ENCODE peak calls at places on chromosomes 11 and 22, in six cellular contexts. I, F, L, P, A and U are unnamed samples.

GRCh38 chr11:18720086-18720810 is 5.7 kb downstream of the IGSF22 start:
- DNase-seq in I (no peak), F (no peak), L (peak), P (peak), A (no peak), U (no peak)

GRCh38 chr22:24072361-24072760 is 61.3 kb downstream of the CABIN1 start:
- DNase-seq in I (no peak), F (no peak), L (no peak), P (no peak), A (no peak), U (no peak)

GRCh38 chr11:74932169-74932568 is 16.7 kb downstream of the XRRA1 start:
- DNase-seq in I (no peak), F (no peak), L (peak), P (peak), A (no peak), U (no peak)

GRCh38 chr11:67468509-67468834 is 579 bp downstream of the TMEM134 start:
- DNase-seq in I (no peak), F (no peak), L (no peak), P (no peak), A (no peak), U (peak)

GRCh38 chr22:39428597-39429071 is 28.2 kb upstream of the MGAT3 start:
- DNase-seq in I (no peak), F (no peak), L (no peak), P (no peak), A (no peak), U (no peak)

GRCh38 chr11:94046796-94047195 is 25.6 kb downstream of the HEPHL1 start:
- DNase-seq in I (no peak), F (no peak), L (no peak), P (no peak), A (no peak), U (no peak)

GRCh38 chr11:60363542-60364525 is 14.5 kb upstream of the MS4A7 start:
- DNase-seq in I (peak), F (no peak), L (peak), P (peak), A (peak), U (peak)

GRCh38 chr22:17578129-17578754 is 14.9 kb downstream of the SLC25A18 start:
- DNase-seq in I (no peak), F (no peak), L (peak), P (peak), A (no peak), U (no peak)

GRCh38 chr11:34395916-34396555 is 38.2 kb upstream of the ABTB2 start:
- DNase-seq in I (no peak), F (no peak), L (no peak), P (peak), A (no peak), U (no peak)

GRCh38 chr11:134257101-134257500 is 3.7 kb downstream of the ACAD8 start:
- DNase-seq in I (no peak), F (no peak), L (no peak), P (no peak), A (no peak), U (no peak)

GRCh38 chr11:65498042-65498726 is 661 bp upstream of the MALAT1 start:
- DNase-seq in I (peak), F (no peak), L (peak), P (peak), A (peak), U (no peak)

GRCh38 chr22:46390652-46391301 is 55.3 kb downstream of the TRMU start:
- DNase-seq in I (no peak), F (no peak), L (peak), P (peak), A (no peak), U (no peak)

GRCh38 chr11:47899801-47900200 is 51.7 kb upstream of the NUP160 start:
- DNase-seq in I (no peak), F (no peak), L (no peak), P (no peak), A (no peak), U (peak)

GRCh38 chr11:132744771-132745170 is 787.5 kb downstream of the OPCML start:
- DNase-seq in I (no peak), F (no peak), L (peak), P (peak), A (no peak), U (no peak)

GRCh38 chr11:35138058-35138457 is 913 bp upstream of the CD44 start:
- DNase-seq in I (no peak), F (no peak), L (no peak), P (no peak), A (no peak), U (no peak)

GRCh38 chr11:95147364-95147905 is 57.8 kb downstream of the ENDOD1 start:
- DNase-seq in I (no peak), F (no peak), L (peak), P (peak), A (no peak), U (no peak)

GRCh38 chr22:17924735-17925727 is 99.3 kb downstream of the MICAL3 start:
- DNase-seq in I (no peak), F (no peak), L (peak), P (no peak), A (no peak), U (no peak)

GRCh38 chr11:10302744-10303557 is 1.9 kb upstream of the ADM start:
- DNase-seq in I (peak), F (peak), L (peak), P (peak), A (peak), U (peak)

GRCh38 chr11:61567286-61568061 is 13.4 kb downstream of the SYT7 start:
- DNase-seq in I (peak), F (peak), L (peak), P (peak), A (peak), U (peak)

GRCh38 chr11:117613521-117613920 is 183.5 kb downstream of the DSCAML1 start:
- DNase-seq in I (no peak), F (no peak), L (no peak), P (no peak), A (no peak), U (no peak)

GRCh38 chr22:43919106-43919965 is 4.3 kb upstream of the PNPLA3 start:
- DNase-seq in I (no peak), F (no peak), L (no peak), P (peak), A (no peak), U (no peak)

GRCh38 chr11:77137421-77137820 is 9.4 kb downstream of the MYO7A start:
- DNase-seq in I (no peak), F (no peak), L (no peak), P (no peak), A (no peak), U (no peak)

GRCh38 chr11:1041471-1041870 is 5.0 kb upstream of the MUC6 start:
- DNase-seq in I (no peak), F (no peak), L (no peak), P (no peak), A (no peak), U (no peak)

GRCh38 chr22:19038728-19039447 is 83.3 kb downstream of the DGCR2 start:
- DNase-seq in I (no peak), F (no peak), L (no peak), P (no peak), A (no peak), U (no peak)

GRCh38 chr11:21988477-21988876 is 204.4 kb upstream of the ANO5 start:
- DNase-seq in I (no peak), F (no peak), L (no peak), P (no peak), A (no peak), U (no peak)

GRCh38 chr22:49119551-49119952 is 708.1 kb downstream of the BRD1 start:
- DNase-seq in I (no peak), F (no peak), L (no peak), P (no peak), A (no peak), U (no peak)

GRCh38 chr11:128492903-128493569 is 94.3 kb downstream of the ETS1 start:
- DNase-seq in I (no peak), F (no peak), L (no peak), P (peak), A (no peak), U (no peak)

GRCh38 chr11:44885919-44886318 is 64.8 kb downstream of the TP53I11 start:
- DNase-seq in I (no peak), F (no peak), L (no peak), P (no peak), A (no peak), U (no peak)

GRCh38 chr11:62143727-62144126 is 19.9 kb downstream of the INCENP start:
- DNase-seq in I (no peak), F (no peak), L (no peak), P (no peak), A (no peak), U (no peak)